ENCODE peak calls at places on chromosome 1, in nine cellular contexts. One of them, this sample, is unnamed.

GRCh38 chr1:109529895-109530456 is 9.7 kb upstream of the GPR61 start:
- DNase-seq in epithelial cell of esophagus: no peak
- DNase-seq in HFF-Myc: no peak
- DNase-seq in WERI-Rb-1: no peak
- DNase-seq in RWPE1: no peak
- DNase-seq in AG04449: no peak
- DNase-seq in HFFc6: no peak
- DNase-seq in GM06990: no peak
- DNase-seq in colonic mucosa: no peak
- DNase-seq in this sample: no peak

GRCh38 chr1:184387871-184388670 is 1.2 kb downstream of the C1orf21 start:
- DNase-seq in epithelial cell of esophagus: peak
- DNase-seq in HFF-Myc: no peak
- DNase-seq in WERI-Rb-1: peak
- DNase-seq in RWPE1: peak
- DNase-seq in AG04449: peak
- DNase-seq in HFFc6: peak
- DNase-seq in GM06990: peak
- DNase-seq in colonic mucosa: peak
- DNase-seq in this sample: peak

GRCh38 chr1:205537386-205538018 is 33.0 kb downstream of the CDK18 start:
- DNase-seq in epithelial cell of esophagus: no peak
- DNase-seq in HFF-Myc: no peak
- DNase-seq in WERI-Rb-1: peak
- DNase-seq in RWPE1: no peak
- DNase-seq in AG04449: no peak
- DNase-seq in HFFc6: peak
- DNase-seq in GM06990: no peak
- DNase-seq in colonic mucosa: peak
- DNase-seq in this sample: no peak

GRCh38 chr1:225899044-225899925 is 10.3 kb upstream of the LEFTY1 start:
- DNase-seq in epithelial cell of esophagus: no peak
- DNase-seq in HFF-Myc: no peak
- DNase-seq in WERI-Rb-1: no peak
- DNase-seq in RWPE1: no peak
- DNase-seq in AG04449: no peak
- DNase-seq in HFFc6: no peak
- DNase-seq in GM06990: no peak
- DNase-seq in colonic mucosa: no peak
- DNase-seq in this sample: no peak

GRCh38 chr1:78721136-78721535 is 71.5 kb downstream of the IFI44 start:
- DNase-seq in epithelial cell of esophagus: no peak
- DNase-seq in HFF-Myc: no peak
- DNase-seq in WERI-Rb-1: no peak
- DNase-seq in RWPE1: no peak
- DNase-seq in AG04449: no peak
- DNase-seq in HFFc6: no peak
- DNase-seq in GM06990: no peak
- DNase-seq in colonic mucosa: no peak
- DNase-seq in this sample: no peak

GRCh38 chr1:2858676-2859075 is 57.2 kb upstream of the TTC34 start:
- DNase-seq in epithelial cell of esophagus: no peak
- DNase-seq in HFF-Myc: no peak
- DNase-seq in WERI-Rb-1: no peak
- DNase-seq in RWPE1: no peak
- DNase-seq in AG04449: no peak
- DNase-seq in HFFc6: no peak
- DNase-seq in GM06990: no peak
- DNase-seq in colonic mucosa: no peak
- DNase-seq in this sample: no peak

GRCh38 chr1:44775930-44776748 is 799 bp downstream of the RPS8 start:
- DNase-seq in epithelial cell of esophagus: peak
- DNase-seq in HFF-Myc: no peak
- DNase-seq in WERI-Rb-1: no peak
- DNase-seq in RWPE1: no peak
- DNase-seq in AG04449: no peak
- DNase-seq in HFFc6: no peak
- DNase-seq in GM06990: no peak
- DNase-seq in colonic mucosa: peak
- DNase-seq in this sample: no peak

GRCh38 chr1:204123376-204123775 is 28.5 kb downstream of the ETNK2 start:
- DNase-seq in epithelial cell of esophagus: no peak
- DNase-seq in HFF-Myc: no peak
- DNase-seq in WERI-Rb-1: peak
- DNase-seq in RWPE1: no peak
- DNase-seq in AG04449: no peak
- DNase-seq in HFFc6: no peak
- DNase-seq in GM06990: no peak
- DNase-seq in colonic mucosa: no peak
- DNase-seq in this sample: no peak

GRCh38 chr1:214198571-214198970 is 82.4 kb upstream of the SMYD2 start:
- DNase-seq in epithelial cell of esophagus: no peak
- DNase-seq in HFF-Myc: no peak
- DNase-seq in WERI-Rb-1: no peak
- DNase-seq in RWPE1: no peak
- DNase-seq in AG04449: no peak
- DNase-seq in HFFc6: no peak
- DNase-seq in GM06990: no peak
- DNase-seq in colonic mucosa: no peak
- DNase-seq in this sample: no peak

GRCh38 chr1:78143152-78143551 is 97.4 kb downstream of the GIPC2 start:
- DNase-seq in epithelial cell of esophagus: no peak
- DNase-seq in HFF-Myc: no peak
- DNase-seq in WERI-Rb-1: no peak
- DNase-seq in RWPE1: no peak
- DNase-seq in AG04449: no peak
- DNase-seq in HFFc6: no peak
- DNase-seq in GM06990: peak
- DNase-seq in colonic mucosa: no peak
- DNase-seq in this sample: no peak

GRCh38 chr1:47765742-47766485 is 231.3 kb downstream of the TRABD2B start:
- DNase-seq in epithelial cell of esophagus: no peak
- DNase-seq in HFF-Myc: no peak
- DNase-seq in WERI-Rb-1: no peak
- DNase-seq in RWPE1: no peak
- DNase-seq in AG04449: no peak
- DNase-seq in HFFc6: no peak
- DNase-seq in GM06990: no peak
- DNase-seq in colonic mucosa: no peak
- DNase-seq in this sample: no peak

DNA sequence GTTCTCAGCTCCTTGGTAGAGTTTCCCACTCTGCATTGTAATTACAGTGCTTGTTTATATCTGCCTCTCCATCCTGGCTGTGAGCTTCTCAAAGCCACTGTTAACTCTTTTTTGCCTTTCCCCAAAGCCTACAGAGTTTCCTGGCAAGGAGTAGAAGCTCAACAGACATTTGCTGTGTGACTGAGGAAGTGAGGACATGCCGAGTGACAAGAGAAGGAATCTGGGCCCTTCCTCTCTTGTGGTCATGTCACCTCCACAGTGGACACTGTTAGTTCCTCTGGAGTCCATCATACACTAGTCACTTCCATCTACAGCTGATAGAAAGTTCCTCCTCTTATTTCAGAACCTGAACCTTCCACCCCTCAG is 6.1 kb upstream of the IGSF8 start:
- DNase-seq in epithelial cell of esophagus: no peak
- DNase-seq in HFF-Myc: no peak
- DNase-seq in WERI-Rb-1: no peak
- DNase-seq in RWPE1: no peak
- DNase-seq in AG04449: no peak
- DNase-seq in HFFc6: no peak
- DNase-seq in GM06990: no peak
- DNase-seq in colonic mucosa: no peak
- DNase-seq in this sample: no peak
- TF ChIP-seq CTCF in epithelial cell of esophagus: no peak
- TF ChIP-seq CTCF in HFF-Myc: no peak
- TF ChIP-seq CTCF in WERI-Rb-1: no peak
- TF ChIP-seq CTCF in RWPE1: no peak
- TF ChIP-seq CTCF in AG04449: no peak
- TF ChIP-seq CTCF in HFFc6: no peak
- TF ChIP-seq CTCF in GM06990: no peak
- TF ChIP-seq CTCF in colonic mucosa: no peak
- TF ChIP-seq CTCF in this sample: no peak

DNA sequence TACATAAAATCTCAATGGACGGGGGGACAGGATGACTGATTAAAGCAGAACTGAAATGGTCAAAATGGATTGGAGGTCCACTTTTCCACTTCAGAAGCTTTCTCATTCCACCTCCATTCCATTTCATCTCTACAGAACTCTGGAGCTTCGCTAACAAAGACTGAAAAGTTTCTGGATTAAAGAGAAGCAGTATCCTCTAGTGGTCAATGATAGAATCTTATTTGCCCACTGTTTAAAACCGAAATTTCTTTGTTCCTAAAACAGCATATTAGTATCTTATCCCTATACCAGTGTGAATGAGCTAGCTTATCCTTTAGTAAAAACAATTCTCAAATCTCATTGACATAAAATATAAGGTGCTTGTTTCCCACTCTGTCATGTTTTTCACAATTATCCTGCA is 890.6 kb downstream of the KCNT2 start:
- DNase-seq in epithelial cell of esophagus: peak
- DNase-seq in HFF-Myc: peak
- DNase-seq in WERI-Rb-1: no peak
- DNase-seq in RWPE1: peak
- DNase-seq in AG04449: no peak
- DNase-seq in HFFc6: peak
- DNase-seq in GM06990: no peak
- DNase-seq in colonic mucosa: no peak
- DNase-seq in this sample: no peak
- TF ChIP-seq CTCF in epithelial cell of esophagus: peak
- TF ChIP-seq CTCF in HFF-Myc: peak
- TF ChIP-seq CTCF in WERI-Rb-1: peak
- TF ChIP-seq CTCF in RWPE1: peak
- TF ChIP-seq CTCF in AG04449: peak
- TF ChIP-seq CTCF in HFFc6: peak
- TF ChIP-seq CTCF in GM06990: peak
- TF ChIP-seq CTCF in colonic mucosa: peak
- TF ChIP-seq CTCF in this sample: peak

GRCh38 chr1:18803859-18804258 is 55.6 kb downstream of the TAS1R2 start:
- DNase-seq in epithelial cell of esophagus: no peak
- DNase-seq in HFF-Myc: no peak
- DNase-seq in WERI-Rb-1: no peak
- DNase-seq in RWPE1: no peak
- DNase-seq in AG04449: no peak
- DNase-seq in HFFc6: no peak
- DNase-seq in GM06990: no peak
- DNase-seq in colonic mucosa: no peak
- DNase-seq in this sample: no peak

GRCh38 chr1:18805116-18805515 is 54.3 kb downstream of the TAS1R2 start:
- DNase-seq in epithelial cell of esophagus: no peak
- DNase-seq in HFF-Myc: no peak
- DNase-seq in WERI-Rb-1: peak
- DNase-seq in RWPE1: no peak
- DNase-seq in AG04449: no peak
- DNase-seq in HFFc6: no peak
- DNase-seq in GM06990: no peak
- DNase-seq in colonic mucosa: no peak
- DNase-seq in this sample: no peak

GRCh38 chr1:18808561-18808960 is 50.9 kb downstream of the TAS1R2 start:
- DNase-seq in epithelial cell of esophagus: no peak
- DNase-seq in HFF-Myc: no peak
- DNase-seq in WERI-Rb-1: no peak
- DNase-seq in RWPE1: no peak
- DNase-seq in AG04449: no peak
- DNase-seq in HFFc6: no peak
- DNase-seq in GM06990: no peak
- DNase-seq in colonic mucosa: no peak
- DNase-seq in this sample: no peak

GRCh38 chr1:18807334-18808063 is 52.0 kb downstream of the TAS1R2 start:
- DNase-seq in epithelial cell of esophagus: no peak
- DNase-seq in HFF-Myc: no peak
- DNase-seq in WERI-Rb-1: no peak
- DNase-seq in RWPE1: no peak
- DNase-seq in AG04449: no peak
- DNase-seq in HFFc6: no peak
- DNase-seq in GM06990: no peak
- DNase-seq in colonic mucosa: no peak
- DNase-seq in this sample: no peak

GRCh38 chr1:18805925-18806849 is 53.3 kb downstream of the TAS1R2 start:
- DNase-seq in epithelial cell of esophagus: no peak
- DNase-seq in HFF-Myc: no peak
- DNase-seq in WERI-Rb-1: no peak
- DNase-seq in RWPE1: no peak
- DNase-seq in AG04449: no peak
- DNase-seq in HFFc6: peak
- DNase-seq in GM06990: no peak
- DNase-seq in colonic mucosa: no peak
- DNase-seq in this sample: no peak
- TF ChIP-seq CTCF in epithelial cell of esophagus: no peak
- TF ChIP-seq CTCF in HFF-Myc: no peak
- TF ChIP-seq CTCF in WERI-Rb-1: no peak
- TF ChIP-seq CTCF in RWPE1: no peak
- TF ChIP-seq CTCF in AG04449: no peak
- TF ChIP-seq CTCF in HFFc6: no peak
- TF ChIP-seq CTCF in GM06990: no peak
- TF ChIP-seq CTCF in colonic mucosa: no peak
- TF ChIP-seq CTCF in this sample: no peak

GRCh38 chr1:209416009-209416408 is 167.5 kb upstream of the CAMK1G start:
- DNase-seq in epithelial cell of esophagus: peak
- DNase-seq in HFF-Myc: no peak
- DNase-seq in WERI-Rb-1: peak
- DNase-seq in RWPE1: peak
- DNase-seq in AG04449: no peak
- DNase-seq in HFFc6: peak
- DNase-seq in GM06990: no peak
- DNase-seq in colonic mucosa: no peak
- DNase-seq in this sample: no peak
- TF ChIP-seq CTCF in epithelial cell of esophagus: no peak
- TF ChIP-seq CTCF in HFF-Myc: no peak
- TF ChIP-seq CTCF in WERI-Rb-1: no peak
- TF ChIP-seq CTCF in RWPE1: no peak
- TF ChIP-seq CTCF in AG04449: no peak
- TF ChIP-seq CTCF in HFFc6: no peak
- TF ChIP-seq CTCF in GM06990: no peak
- TF ChIP-seq CTCF in colonic mucosa: no peak
- TF ChIP-seq CTCF in this sample: no peak

This sample was measured in AG09309.